ENCODE peak calls at places on chromosomes 6 and 20, in five cellular contexts. W is stomach, G is neural progenitor cell, H is fibroblast of mammary gland, C is activated B cell treated with CpG ODN at 0.5 μM for 24 hours. Z is an unnamed sample.
A peak's percentile ranks its signal among the peaks of the same experiment; 100 is the strongest.

GRCh38 chr6:53192590-53193232 is 44.1 kb upstream of the GCM1 start:
- DNase-seq in W (no peak), G (peak; percentile 56), H (no peak), C (no peak), Z (no peak)

GRCh38 chr6:97394160-97394748 is 111.2 kb upstream of the MMS22L start:
- DNase-seq in W (peak; percentile 36), G (peak; percentile 71), H (peak; percentile 62), C (no peak), Z (peak; percentile 32)

GRCh38 chr20:60062431-60063336 is 104.5 kb downstream of the CDH26 start:
- DNase-seq in W (no peak), G (no peak), H (peak; percentile 87), C (no peak), Z (peak; percentile 82)

GRCh38 chr20:51687071-51687470 is 81.1 kb downstream of the ATP9A start:
- DNase-seq in W (no peak), G (no peak), H (peak; percentile 42), C (no peak), Z (no peak)

GRCh38 chr20:22503577-22503976 is 80.8 kb downstream of the FOXA2 start:
- DNase-seq in W (no peak), G (no peak), H (no peak), C (no peak), Z (no peak)

GRCh38 chr6:144195671-144196070 is 45.4 kb downstream of the STX11 start:
- DNase-seq in W (no peak), G (no peak), H (no peak), C (no peak), Z (peak; percentile 16)

GRCh38 chr6:153044295-153044694 is 41.8 kb upstream of the MTRF1L start:
- DNase-seq in W (no peak), G (no peak), H (peak; percentile 40), C (no peak), Z (no peak)

GRCh38 chr20:48486065-48486464 is 341.7 kb downstream of the PREX1 start:
- DNase-seq in W (no peak), G (no peak), H (no peak), C (no peak), Z (no peak)

GRCh38 chr6:150517175-150517574 is 82.5 kb upstream of the PLEKHG1 start:
- DNase-seq in W (no peak), G (no peak), H (no peak), C (no peak), Z (no peak)

GRCh38 chr6:31202259-31203166 is 32.0 kb upstream of the POU5F1 start:
- DNase-seq in W (no peak), G (no peak), H (no peak), C (no peak), Z (no peak)

GRCh38 chr6:74605942-74606341 is 599.9 kb downstream of the COL12A1 start:
- DNase-seq in W (no peak), G (no peak), H (peak; percentile 7), C (no peak), Z (no peak)

GRCh38 chr6:134589512-134589911 is 271.6 kb upstream of the SGK1 start:
- DNase-seq in W (no peak), G (no peak), H (peak; percentile 100), C (no peak), Z (peak; percentile 88)

GRCh38 chr6:142013875-142014495 is 118.7 kb upstream of the GJE1 start:
- DNase-seq in W (no peak), G (peak; percentile 13), H (no peak), C (no peak), Z (no peak)

GRCh38 chr6:69917834-69918233 is 51.5 kb downstream of the COL19A1 start:
- DNase-seq in W (no peak), G (no peak), H (peak; percentile 87), C (no peak), Z (peak; percentile 15)

GRCh38 chr6:31908791-31909190 is 6.9 kb upstream of the ZBTB12 start:
- DNase-seq in W (no peak), G (no peak), H (peak; percentile 66), C (no peak), Z (no peak)

GRCh38 chr6:133568970-133569889 is 319.7 kb upstream of the TCF21 start:
- DNase-seq in W (no peak), G (peak; percentile 75), H (peak; percentile 97), C (no peak), Z (no peak)

GRCh38 chr20:45111799-45112471 is 3.0 kb downstream of the WFDC5 start:
- DNase-seq in W (no peak), G (peak; percentile 66), H (no peak), C (no peak), Z (no peak)

GRCh38 chr6:32244946-32245398 is 21.1 kb upstream of the NOTCH4 start:
- DNase-seq in W (peak; percentile 71), G (peak; percentile 82), H (peak; percentile 81), C (peak; percentile 77), Z (peak; percentile 59)

GRCh38 chr20:51811040-51811351 is 8.7 kb upstream of the SALL4 start:
- DNase-seq in W (no peak), G (no peak), H (peak; percentile 56), C (no peak), Z (no peak)

GRCh38 chr6:39925191-39925930 is 8.9 kb downstream of the MOCS1 start:
- DNase-seq in W (no peak), G (no peak), H (no peak), C (no peak), Z (no peak)

GRCh38 chr20:33796263-33796906 is 14.8 kb upstream of the CHMP4B start:
- DNase-seq in W (peak; percentile 82), G (no peak), H (no peak), C (no peak), Z (no peak)

GRCh38 chr6:27375613-27376079 is 12.9 kb upstream of the ZNF391 start:
- DNase-seq in W (no peak), G (peak; percentile 26), H (peak; percentile 6), C (no peak), Z (no peak)

GRCh38 chr6:5084787-5085637 is at the start of gene PPP1R3G:
- DNase-seq in W (no peak), G (peak; percentile 55), H (peak; percentile 64), C (peak; percentile 26), Z (no peak)

GRCh38 chr6:161300823-161301222 is 27.0 kb upstream of the AGPAT4 start:
- DNase-seq in W (no peak), G (no peak), H (peak; percentile 14), C (no peak), Z (no peak)

GRCh38 chr6:13267142-13267621 is 61.2 kb downstream of the TBC1D7 start:
- DNase-seq in W (no peak), G (no peak), H (peak; percentile 33), C (no peak), Z (no peak)

GRCh38 chr6:119284861-119285521 is 64.6 kb downstream of the MAN1A1 start:
- DNase-seq in W (no peak), G (peak; percentile 45), H (no peak), C (no peak), Z (no peak)

GRCh38 chr6:7540595-7540994 is 876 bp upstream of the DSP start:
- DNase-seq in W (peak; percentile 43), G (peak; percentile 51), H (peak; percentile 24), C (no peak), Z (no peak)

GRCh38 chr20:45792513-45793118 is 862 bp downstream of the DNTTIP1 start:
- DNase-seq in W (no peak), G (no peak), H (no peak), C (no peak), Z (no peak)

GRCh38 chr6:4797590-4797989 is 21.4 kb downstream of the CDYL start:
- DNase-seq in W (no peak), G (no peak), H (peak; percentile 51), C (no peak), Z (no peak)

GRCh38 chr6:162620067-162620466 is 107.5 kb downstream of the PRKN start:
- DNase-seq in W (no peak), G (no peak), H (no peak), C (no peak), Z (no peak)

GRCh38 chr6:139173822-139174221 is 38.9 kb downstream of the HECA start:
- DNase-seq in W (no peak), G (no peak), H (no peak), C (no peak), Z (no peak)

GRCh38 chr6:163760860-163761259 is 346.3 kb downstream of the QKI start:
- DNase-seq in W (no peak), G (no peak), H (no peak), C (no peak), Z (no peak)

GRCh38 chr6:50264995-50265571 is 215.4 kb upstream of the DEFB112 start:
- DNase-seq in W (no peak), G (peak; percentile 48), H (no peak), C (no peak), Z (no peak)
- TF ChIP-seq CTCF in W (no peak), G (peak; percentile 71), H (no peak), C (no peak), Z (peak; percentile 5)

DNA sequence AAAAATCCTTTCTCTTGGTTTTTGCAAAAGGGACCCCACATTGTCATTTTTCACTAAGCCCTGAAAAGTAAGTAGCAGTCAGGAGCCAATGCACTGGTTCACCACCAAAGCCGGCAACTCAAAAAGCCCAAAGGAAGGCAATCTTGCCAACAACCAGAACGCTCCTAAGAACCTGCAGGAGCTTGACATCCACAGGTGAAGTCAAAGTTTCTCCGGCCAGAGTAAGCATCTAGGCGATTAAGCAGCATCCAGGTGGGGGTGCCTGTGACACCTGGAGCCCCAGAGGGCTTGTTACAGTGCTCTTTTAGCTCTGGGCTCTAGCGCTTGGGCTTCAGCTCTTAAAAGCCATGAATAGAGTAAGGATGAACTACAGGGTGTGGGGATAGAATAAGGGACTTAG is 36.1 kb downstream of the SLC35D3 start:
- DNase-seq in W (no peak), G (no peak), H (no peak), C (no peak), Z (no peak)
- TF ChIP-seq CTCF in W (no peak), G (no peak), H (no peak), C (no peak), Z (no peak)

DNA sequence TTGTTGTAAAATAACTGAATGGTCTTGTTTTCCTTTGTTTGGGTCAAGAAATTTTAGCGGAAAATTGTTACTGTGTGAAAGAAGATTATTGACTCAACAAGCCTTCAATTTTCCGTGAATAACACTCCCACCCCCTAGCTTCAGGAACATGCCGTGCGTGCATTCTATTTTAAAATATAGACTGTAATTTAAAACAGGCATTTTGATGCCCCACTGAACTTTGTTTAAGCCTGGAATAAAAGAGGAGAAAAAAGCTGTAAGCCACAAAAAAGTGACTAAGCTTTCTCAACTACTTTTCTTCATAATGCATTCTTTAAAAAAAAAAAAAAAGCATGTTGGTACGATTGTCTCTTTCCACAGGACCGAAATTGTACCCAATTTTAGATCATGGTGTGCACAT is 166.0 kb downstream of the ARID1B start:
- DNase-seq in W (no peak), G (no peak), H (peak; percentile 44), C (no peak), Z (no peak)
- TF ChIP-seq CTCF in W (no peak), G (no peak), H (no peak), C (no peak), Z (no peak)

GRCh38 chr20:14997791-14998190 is 660.4 kb upstream of the FLRT3 start:
- DNase-seq in W (no peak), G (no peak), H (peak; percentile 86), C (no peak), Z (peak; percentile 72)
- TF ChIP-seq CTCF in W (no peak), G (no peak), H (no peak), C (no peak), Z (no peak)

DNA sequence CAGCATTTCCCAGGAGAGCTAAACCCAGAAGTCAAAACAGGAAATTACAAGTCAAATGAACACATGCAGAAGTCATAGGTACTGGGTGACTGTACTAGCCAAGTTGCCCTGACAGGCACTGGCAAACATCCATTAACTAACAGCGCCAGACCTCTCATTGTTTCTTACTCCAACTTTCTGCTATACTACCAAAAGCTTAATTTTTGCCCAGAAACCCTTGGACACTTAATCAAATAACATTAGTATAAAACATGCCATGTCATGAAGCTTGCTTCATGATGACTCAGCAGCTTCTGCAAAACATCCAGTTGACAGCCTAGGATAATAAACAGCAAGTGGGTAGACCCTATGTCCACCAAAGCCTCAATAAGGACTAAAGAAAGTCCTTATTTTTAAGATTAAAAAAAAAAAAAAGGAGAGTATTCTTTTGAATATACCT is 3.5 kb downstream of the NUP153 start:
- DNase-seq in W (no peak), G (no peak), H (peak; percentile 97), C (no peak), Z (no peak)
- TF ChIP-seq CTCF in W (no peak), G (no peak), H (no peak), C (no peak), Z (no peak)